ENCODE peak calls at places on chromosomes 6 and 20, in nine cellular contexts. T is HepG2; F is body of pancreas; R is esophagus squamous epithelium; G is CD8-positive, alpha-beta memory T cell; D is upper lobe of right lung; U is tibial nerve; K is GM23248; Q is heart left ventricle. E is an unnamed sample. For H3K9me3 and H3K4me1, the result is how much of the 10 kb centered on the place peaks cover.

GRCh38 chr20:23145281-23145700 is 59.2 kb upstream of the CD93 start:
- DNase-seq in T (no peak), F (no peak), R (no peak), G (no peak), D (peak), U (no peak), K (peak), Q (no peak), E (no peak)

GRCh38 chr6:15551798-15552197 is 111.0 kb downstream of the DTNBP1 start:
- DNase-seq in T (no peak), F (no peak), R (no peak), G (no peak), D (no peak), U (no peak), K (no peak), Q (peak), E (peak)

GRCh38 chr6:134317471-134318131 is at the start of gene SGK1:
- DNase-seq in T (no peak), F (peak), R (no peak), G (peak), D (no peak), U (peak), K (peak), Q (peak), E (peak)

GRCh38 chr6:22082278-22082677 is 214.6 kb downstream of the PRL start:
- DNase-seq in T (no peak), F (no peak), R (no peak), G (no peak), D (no peak), U (no peak), K (peak), Q (no peak), E (no peak)

GRCh38 chr6:34630040-34630439 is 66.5 kb downstream of the ILRUN start:
- DNase-seq in T (peak), F (no peak), R (no peak), G (no peak), D (no peak), U (no peak), K (peak), Q (no peak), E (no peak)

GRCh38 chr6:26556263-26557070 is 18.3 kb downstream of the HMGN4 start:
- DNase-seq in T (peak), F (no peak), R (no peak), G (peak), D (no peak), U (peak), K (peak), Q (no peak), E (peak)

GRCh38 chr6:143507358-143508145 is 4.0 kb downstream of the FUCA2 start:
- DNase-seq in T (no peak), F (no peak), R (no peak), G (no peak), D (no peak), U (no peak), K (no peak), Q (no peak), E (no peak)

GRCh38 chr6:79584332-79584731 is 46.8 kb upstream of the SH3BGRL2 start:
- DNase-seq in T (no peak), F (no peak), R (no peak), G (no peak), D (no peak), U (no peak), K (no peak), Q (no peak), E (no peak)

GRCh38 chr6:100880149-100880900 is 804 bp downstream of the ASCC3 start:
- DNase-seq in T (peak), F (no peak), R (no peak), G (no peak), D (no peak), U (no peak), K (peak), Q (no peak), E (no peak)

GRCh38 chr6:98146656-98147055 is 687.7 kb upstream of the POU3F2 start:
- DNase-seq in T (no peak), F (no peak), R (no peak), G (no peak), D (no peak), U (no peak), K (no peak), Q (no peak), E (no peak)

GRCh38 chr20:37276494-37277252 is 12.8 kb upstream of the MANBAL start:
- DNase-seq in T (peak), F (peak), R (no peak), G (no peak), D (no peak), U (peak), K (peak), Q (peak), E (peak)

GRCh38 chr6:137919512-137919823 is 52.4 kb downstream of the TNFAIP3 start:
- DNase-seq in T (no peak), F (no peak), R (no peak), G (no peak), D (no peak), U (no peak), K (no peak), Q (no peak), E (no peak)

GRCh38 chr20:32142991-32143390 is 33.5 kb downstream of the TM9SF4 start:
- DNase-seq in T (no peak), F (no peak), R (no peak), G (no peak), D (no peak), U (no peak), K (no peak), Q (no peak), E (no peak)

GRCh38 chr6:161444966-161445799 is 171.3 kb upstream of the AGPAT4 start:
- DNase-seq in T (no peak), F (no peak), R (no peak), G (no peak), D (peak), U (no peak), K (peak), Q (no peak), E (no peak)

GRCh38 chr6:105892577-105893262 is 193.4 kb upstream of the PRDM1 start:
- DNase-seq in T (peak), F (peak), R (no peak), G (no peak), D (no peak), U (no peak), K (no peak), Q (no peak), E (no peak)

GRCh38 chr6:13493147-13493546 is 5.7 kb upstream of the GFOD1 start:
- DNase-seq in T (no peak), F (no peak), R (no peak), G (no peak), D (no peak), U (no peak), K (no peak), Q (no peak), E (no peak)

GRCh38 chr20:7257719-7258466 is 490.4 kb downstream of the BMP2 start:
- DNase-seq in T (no peak), F (no peak), R (no peak), G (no peak), D (no peak), U (no peak), K (no peak), Q (peak), E (no peak)

GRCh38 chr6:44571510-44571909 is 184.0 kb downstream of the CDC5L start:
- DNase-seq in T (no peak), F (no peak), R (no peak), G (no peak), D (no peak), U (no peak), K (no peak), Q (no peak), E (no peak)

DNA sequence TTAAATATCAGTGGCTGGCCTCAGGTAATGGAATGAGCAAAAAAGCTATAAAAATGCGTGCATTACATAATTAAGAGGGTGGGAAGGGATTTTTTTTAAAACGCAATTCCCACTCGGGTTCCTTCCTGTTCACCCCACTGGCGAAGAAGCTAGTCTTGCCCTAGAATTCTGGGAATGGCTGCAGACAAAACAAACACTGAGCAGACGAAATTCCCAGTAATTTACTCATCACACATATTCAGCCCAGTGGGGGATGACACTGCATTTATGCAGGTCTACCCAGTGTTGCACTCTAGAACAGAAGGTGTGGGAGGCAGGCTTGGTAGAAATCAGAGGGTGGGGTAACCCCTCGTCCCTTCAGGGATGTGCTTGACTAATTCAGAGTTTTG is 2695.0 kb upstream of the DEFB115 start:
- DNase-seq in T (no peak), F (no peak), R (no peak), G (no peak), D (no peak), U (no peak), K (peak), Q (no peak), E (no peak)
- H3K9me3 ChIP-seq in T (under half), F (under half), R (under half), G (under half), D (under half), U (under half), K (under half), Q (under half), E (under half)

GRCh38 chr6:111852704-111853103 is 20.5 kb downstream of the FYN start:
- DNase-seq in T (peak), F (no peak), R (no peak), G (no peak), D (no peak), U (peak), K (peak), Q (no peak), E (no peak)
- H3K4me1 ChIP-seq in T (under half), F (under half), R (half or more), G (half or more), D (under half), U (under half), K (under half), Q (half or more), E (under half)

DNA sequence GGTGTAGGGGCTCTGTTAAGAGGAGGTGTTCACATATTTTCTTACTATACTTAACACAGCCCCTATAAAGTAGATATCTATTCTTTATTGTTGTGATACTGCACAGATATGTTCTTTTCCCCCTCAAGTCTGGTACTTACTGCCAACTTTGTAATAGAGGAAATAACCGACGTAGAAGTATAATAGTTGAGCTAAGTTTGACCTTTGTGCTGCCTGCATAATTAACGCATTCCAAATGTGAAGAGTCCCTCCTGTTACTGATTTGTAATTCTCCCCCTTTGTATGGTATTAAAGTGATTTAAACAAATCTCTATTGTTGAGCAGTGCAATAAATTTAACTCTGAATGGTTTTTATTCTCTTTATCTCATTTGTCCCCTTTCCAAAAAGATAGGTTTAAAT is 39.0 kb downstream of the PHF3 start:
- DNase-seq in T (no peak), F (no peak), R (no peak), G (no peak), D (no peak), U (no peak), K (no peak), Q (no peak), E (no peak)
- H3K9me3 ChIP-seq in T (under half), F (under half), R (under half), G (under half), D (under half), U (under half), K (under half), Q (under half), E (under half)

GRCh38 chr20:34980543-34981213 is 25.0 kb downstream of the MYH7B start:
- DNase-seq in T (no peak), F (no peak), R (no peak), G (no peak), D (no peak), U (no peak), K (no peak), Q (peak), E (peak)
- H3K4me1 ChIP-seq in T (under half), F (under half), R (under half), G (under half), D (under half), U (under half), K (under half), Q (under half), E (under half)

DNA sequence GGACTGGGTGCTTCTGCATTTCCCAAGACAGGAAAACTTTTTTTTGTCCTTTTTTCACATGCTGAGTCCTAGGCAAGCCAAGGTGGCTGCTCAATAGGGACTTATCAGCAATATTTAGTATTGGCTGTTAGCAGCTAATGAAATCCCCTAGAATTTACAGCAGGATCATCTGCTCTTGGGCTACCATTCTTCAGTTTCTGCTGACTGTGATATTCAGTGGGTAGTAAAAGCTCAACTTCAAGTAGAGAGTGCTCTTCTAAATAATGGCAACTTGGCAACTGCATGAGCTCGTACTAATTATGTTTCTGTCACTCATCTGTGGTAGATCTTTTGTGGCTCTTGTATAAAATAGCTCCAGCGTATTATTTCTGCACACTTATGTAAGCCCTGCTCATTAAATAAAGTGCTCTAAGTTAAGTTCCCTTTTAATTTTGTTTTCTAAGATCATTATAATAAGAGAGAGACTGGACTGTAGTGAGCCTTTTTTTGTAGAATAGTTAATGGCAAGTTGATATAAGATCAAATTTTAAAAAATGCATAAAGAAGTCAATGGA is 110.3 kb downstream of the SLC35F1 start:
- DNase-seq in T (no peak), F (no peak), R (no peak), G (no peak), D (no peak), U (no peak), K (no peak), Q (no peak), E (no peak)
- H3K9me3 ChIP-seq in T (under half), F (under half), R (under half), G (under half), D (under half), U (under half), K (under half), Q (under half), E (under half)

E was measured in BE2C.